ENCODE peak calls at places on chromosomes 16 and 17, in six cellular contexts. N is neural progenitor cell, I is HCT116, Z is EH, H is NCI-H1048, U is hypothalamus. C is an unnamed sample.
A peak's percentile ranks its signal among the peaks of the same experiment; 100 is the strongest.

GRCh38 chr16:49350265-49351103 is 23.1 kb upstream of the C16orf78 start:
- DNase-seq in N (peak; percentile 73), I (peak; percentile 27), Z (peak; percentile 49), H (no peak), U (peak; percentile 76), C (no peak)

GRCh38 chr16:1929105-1929504 is 10.9 kb upstream of the HS3ST6 start:
- DNase-seq in N (no peak), I (no peak), Z (peak; percentile 46), H (no peak), U (no peak), C (no peak)

GRCh38 chr16:71423865-71424264 is 18.0 kb downstream of the TLE7 start:
- DNase-seq in N (no peak), I (no peak), Z (no peak), H (no peak), U (no peak), C (no peak)

GRCh38 chr16:15535772-15536171 is 101.4 kb downstream of the BMERB1 start:
- DNase-seq in N (no peak), I (no peak), Z (no peak), H (no peak), U (no peak), C (no peak)

GRCh38 chr17:74118504-74118903 is 85.0 kb upstream of the RPL38 start:
- DNase-seq in N (peak; percentile 79), I (no peak), Z (no peak), H (no peak), U (no peak), C (no peak)

GRCh38 chr16:11239644-11240632 is 16.1 kb downstream of the SOCS1 start:
- DNase-seq in N (no peak), I (no peak), Z (no peak), H (no peak), U (no peak), C (no peak)

GRCh38 chr17:42518046-42518754 is 17.8 kb upstream of the NAGLU start:
- DNase-seq in N (no peak), I (peak; percentile 79), Z (peak; percentile 99), H (no peak), U (peak; percentile 12), C (peak; percentile 76)

GRCh38 chr17:33942414-33942813 is 312.7 kb upstream of the CCL2 start:
- DNase-seq in N (no peak), I (no peak), Z (no peak), H (no peak), U (no peak), C (no peak)

GRCh38 chr16:58503863-58504688 is 4.1 kb downstream of the NDRG4 start:
- DNase-seq in N (no peak), I (no peak), Z (no peak), H (no peak), U (no peak), C (no peak)

GRCh38 chr16:3748307-3748706 is 31.0 kb upstream of the TRAP1 start:
- DNase-seq in N (no peak), I (no peak), Z (peak; percentile 5), H (no peak), U (no peak), C (no peak)

GRCh38 chr17:81486174-81486810 is 26.3 kb downstream of the ACTG1 start:
- DNase-seq in N (no peak), I (no peak), Z (no peak), H (no peak), U (no peak), C (no peak)

GRCh38 chr17:52827526-52827925 is 669.0 kb upstream of the CA10 start:
- DNase-seq in N (no peak), I (no peak), Z (no peak), H (no peak), U (no peak), C (no peak)

GRCh38 chr17:75845933-75846700 is 1.9 kb upstream of the UNC13D start:
- DNase-seq in N (no peak), I (no peak), Z (no peak), H (no peak), U (no peak), C (no peak)

GRCh38 chr17:7589204-7589868 is 558 bp downstream of the SOX15 start:
- DNase-seq in N (peak; percentile 94), I (no peak), Z (peak; percentile 86), H (no peak), U (peak; percentile 87), C (no peak)

GRCh38 chr16:84179612-84180320 is 7.1 kb downstream of the TAF1C start:
- DNase-seq in N (no peak), I (no peak), Z (no peak), H (no peak), U (no peak), C (no peak)

GRCh38 chr17:47733047-47733413 is at the start of gene TBX21:
- DNase-seq in N (peak; percentile 95), I (peak; percentile 44), Z (peak; percentile 50), H (no peak), U (peak; percentile 7), C (no peak)

GRCh38 chr16:81456523-81457325 is 12.1 kb downstream of the CMIP start:
- DNase-seq in N (no peak), I (no peak), Z (no peak), H (no peak), U (no peak), C (no peak)

GRCh38 chr16:2586241-2586640 is 48.4 kb downstream of the PDPK1 start:
- DNase-seq in N (peak; percentile 8), I (no peak), Z (no peak), H (no peak), U (no peak), C (no peak)

GRCh38 chr16:57711-58110 is 4.1 kb downstream of the SNRNP25 start:
- DNase-seq in N (no peak), I (no peak), Z (peak; percentile 25), H (no peak), U (no peak), C (no peak)

GRCh38 chr16:84303023-84303422 is 8.3 kb downstream of the WFDC1 start:
- DNase-seq in N (no peak), I (no peak), Z (peak; percentile 99), H (no peak), U (no peak), C (no peak)

GRCh38 chr17:32746698-32747097 is 130.2 kb downstream of the MYO1D start:
- DNase-seq in N (no peak), I (no peak), Z (peak; percentile 39), H (no peak), U (no peak), C (no peak)

GRCh38 chr17:44205962-44206824 is 6.5 kb upstream of the ATXN7L3 start:
- DNase-seq in N (no peak), I (no peak), Z (no peak), H (no peak), U (no peak), C (no peak)

GRCh38 chr17:73785466-73785865 is 141.2 kb upstream of the SDK2 start:
- DNase-seq in N (peak; percentile 32), I (no peak), Z (no peak), H (no peak), U (no peak), C (no peak)

GRCh38 chr17:36674278-36674650 is 72.9 kb downstream of the MRM1 start:
- DNase-seq in N (no peak), I (no peak), Z (no peak), H (no peak), U (no peak), C (no peak)

GRCh38 chr16:66495440-66495839 is 54.5 kb downstream of the TK2 start:
- DNase-seq in N (no peak), I (no peak), Z (no peak), H (no peak), U (no peak), C (no peak)

GRCh38 chr17:3557768-3558583 is at the start of gene TRPV3:
- DNase-seq in N (no peak), I (peak; percentile 21), Z (no peak), H (no peak), U (no peak), C (peak; percentile 93)

GRCh38 chr16:70747703-70748631 is 53.0 kb downstream of the VAC14 start:
- DNase-seq in N (no peak), I (no peak), Z (no peak), H (no peak), U (no peak), C (no peak)

GRCh38 chr16:27363797-27364196 is 38.2 kb upstream of the IL21R start:
- DNase-seq in N (no peak), I (no peak), Z (peak; percentile 5), H (no peak), U (no peak), C (no peak)

GRCh38 chr16:85812811-85813700 is 13.6 kb downstream of the COX4I1 start:
- DNase-seq in N (no peak), I (no peak), Z (no peak), H (no peak), U (no peak), C (no peak)

GRCh38 chr16:20016234-20016633 is 57.5 kb downstream of the GPR139 start:
- DNase-seq in N (no peak), I (no peak), Z (no peak), H (no peak), U (no peak), C (no peak)

GRCh38 chr17:37848690-37849616 is 75.3 kb upstream of the TBC1D3K start:
- DNase-seq in N (no peak), I (peak; percentile 89), Z (peak; percentile 98), H (no peak), U (no peak), C (peak; percentile 67)

GRCh38 chr16:84166796-84167695 is 19.8 kb downstream of the TAF1C start:
- DNase-seq in N (no peak), I (no peak), Z (no peak), H (no peak), U (no peak), C (no peak)

GRCh38 chr17:7825206-7825980 is 8.6 kb upstream of the KDM6B start:
- DNase-seq in N (peak; percentile 21), I (no peak), Z (peak; percentile 43), H (no peak), U (no peak), C (no peak)

GRCh38 chr17:54626146-54626703 is 274.4 kb upstream of the TOM1L1 start:
- DNase-seq in N (peak; percentile 71), I (no peak), Z (no peak), H (no peak), U (no peak), C (no peak)

GRCh38 chr16:82767198-82767597 is 140.4 kb downstream of the CDH13 start:
- DNase-seq in N (no peak), I (no peak), Z (no peak), H (no peak), U (no peak), C (no peak)

GRCh38 chr17:81831957-81832607 is 1.0 kb downstream of the MCRIP1 start:
- DNase-seq in N (no peak), I (no peak), Z (peak; percentile 64), H (no peak), U (no peak), C (no peak)

GRCh38 chr16:50664270-50664669 is 16.8 kb downstream of the SNX20 start:
- DNase-seq in N (no peak), I (no peak), Z (no peak), H (no peak), U (no peak), C (no peak)

GRCh38 chr16:4384497-4384896 is 12.8 kb downstream of the VASN start:
- DNase-seq in N (no peak), I (no peak), Z (peak; percentile 78), H (no peak), U (no peak), C (no peak)

GRCh38 chr17:60149691-60150582 is at the start of gene CA4:
- DNase-seq in N (peak; percentile 73), I (no peak), Z (no peak), H (no peak), U (no peak), C (no peak)

GRCh38 chr16:85618509-85618908 is 5.4 kb downstream of the GSE1 start:
- DNase-seq in N (no peak), I (no peak), Z (no peak), H (no peak), U (no peak), C (no peak)

C was measured in keratinocyte.